ENCODE peak calls at places on chromosomes 16 and 17, in eight cellular contexts. O, K, L, N, Z, F, S and U are unnamed samples.
A peak's percentile ranks its signal among the peaks of the same experiment; 100 is the strongest.

GRCh38 chr17:72136692-72137550 is 16.1 kb downstream of the SOX9 start:
- DNase-seq in O (peak; percentile 61), K (no peak), L (peak; percentile 79), N (no peak), Z (peak; percentile 82), F (no peak), S (peak; percentile 98), U (no peak)

GRCh38 chr17:4232168-4232813 is 31.5 kb downstream of the ANKFY1 start:
- DNase-seq in O (no peak), K (no peak), L (peak; percentile 73), N (no peak), Z (peak; percentile 75), F (no peak), S (peak; percentile 74), U (no peak)

GRCh38 chr17:9971991-9972390 is 66.9 kb upstream of the RCVRN start:
- DNase-seq in O (no peak), K (no peak), L (peak; percentile 71), N (no peak), Z (no peak), F (no peak), S (no peak), U (no peak)

GRCh38 chr17:80611831-80612230 is 67.2 kb downstream of the RPTOR start:
- DNase-seq in O (no peak), K (peak; percentile 37), L (no peak), N (no peak), Z (no peak), F (no peak), S (no peak), U (no peak)

GRCh38 chr16:73746554-73746953 is 550.1 kb upstream of the PSMD7 start:
- DNase-seq in O (no peak), K (no peak), L (no peak), N (no peak), Z (no peak), F (no peak), S (no peak), U (no peak)

GRCh38 chr17:36627101-36627500 is 25.7 kb downstream of the MRM1 start:
- DNase-seq in O (no peak), K (no peak), L (no peak), N (peak; percentile 80), Z (no peak), F (no peak), S (no peak), U (no peak)

GRCh38 chr16:89201467-89202377 is 1.4 kb upstream of the SLC22A31 start:
- DNase-seq in O (peak; percentile 84), K (peak; percentile 43), L (peak; percentile 66), N (peak; percentile 95), Z (no peak), F (peak; percentile 53), S (peak; percentile 59), U (peak; percentile 55)

GRCh38 chr17:28119049-28119448 is 76.6 kb downstream of the NLK start:
- DNase-seq in O (no peak), K (no peak), L (no peak), N (no peak), Z (peak; percentile 4), F (no peak), S (no peak), U (no peak)

GRCh38 chr17:44308865-44309264 is 464 bp downstream of the RUNDC3A start:
- DNase-seq in O (no peak), K (no peak), L (no peak), N (no peak), Z (no peak), F (no peak), S (no peak), U (no peak)

GRCh38 chr16:84331998-84332780 is 36.1 kb upstream of the ATP2C2 start:
- DNase-seq in O (no peak), K (no peak), L (no peak), N (no peak), Z (peak; percentile 47), F (no peak), S (peak; percentile 58), U (peak; percentile 17)

GRCh38 chr16:22206847-22207714 is 1.0 kb downstream of the EEF2K start:
- DNase-seq in O (no peak), K (peak; percentile 83), L (peak; percentile 69), N (peak; percentile 52), Z (peak; percentile 68), F (no peak), S (peak; percentile 58), U (no peak)

GRCh38 chr16:85152414-85153030 is 40.2 kb upstream of the CIBAR2 start:
- DNase-seq in O (no peak), K (no peak), L (no peak), N (no peak), Z (no peak), F (no peak), S (peak; percentile 69), U (no peak)

GRCh38 chr17:32882734-32883133 is 5.8 kb upstream of the MYO1D start:
- DNase-seq in O (no peak), K (no peak), L (no peak), N (no peak), Z (peak; percentile 31), F (no peak), S (peak; percentile 65), U (no peak)

GRCh38 chr17:49849711-49850610 is 2.1 kb upstream of the TAC4 start:
- DNase-seq in O (no peak), K (no peak), L (no peak), N (no peak), Z (no peak), F (no peak), S (no peak), U (no peak)

GRCh38 chr16:88558457-88559442 is 11.5 kb upstream of the ZC3H18 start:
- DNase-seq in O (peak; percentile 64), K (peak; percentile 49), L (peak; percentile 74), N (peak; percentile 64), Z (peak; percentile 16), F (no peak), S (peak; percentile 23), U (no peak)

GRCh38 chr17:78236362-78237127 is 5.1 kb downstream of the TMEM235 start:
- DNase-seq in O (no peak), K (no peak), L (no peak), N (no peak), Z (no peak), F (no peak), S (no peak), U (no peak)

GRCh38 chr17:78239489-78239931 is 8.1 kb downstream of the TMEM235 start:
- DNase-seq in O (no peak), K (no peak), L (no peak), N (no peak), Z (no peak), F (no peak), S (no peak), U (no peak)

GRCh38 chr17:78235885-78236284 is 4.5 kb downstream of the TMEM235 start:
- DNase-seq in O (no peak), K (no peak), L (no peak), N (no peak), Z (no peak), F (no peak), S (no peak), U (no peak)

GRCh38 chr17:78238823-78239488 is 7.5 kb downstream of the TMEM235 start:
- DNase-seq in O (no peak), K (no peak), L (no peak), N (no peak), Z (no peak), F (no peak), S (no peak), U (no peak)

DNA sequence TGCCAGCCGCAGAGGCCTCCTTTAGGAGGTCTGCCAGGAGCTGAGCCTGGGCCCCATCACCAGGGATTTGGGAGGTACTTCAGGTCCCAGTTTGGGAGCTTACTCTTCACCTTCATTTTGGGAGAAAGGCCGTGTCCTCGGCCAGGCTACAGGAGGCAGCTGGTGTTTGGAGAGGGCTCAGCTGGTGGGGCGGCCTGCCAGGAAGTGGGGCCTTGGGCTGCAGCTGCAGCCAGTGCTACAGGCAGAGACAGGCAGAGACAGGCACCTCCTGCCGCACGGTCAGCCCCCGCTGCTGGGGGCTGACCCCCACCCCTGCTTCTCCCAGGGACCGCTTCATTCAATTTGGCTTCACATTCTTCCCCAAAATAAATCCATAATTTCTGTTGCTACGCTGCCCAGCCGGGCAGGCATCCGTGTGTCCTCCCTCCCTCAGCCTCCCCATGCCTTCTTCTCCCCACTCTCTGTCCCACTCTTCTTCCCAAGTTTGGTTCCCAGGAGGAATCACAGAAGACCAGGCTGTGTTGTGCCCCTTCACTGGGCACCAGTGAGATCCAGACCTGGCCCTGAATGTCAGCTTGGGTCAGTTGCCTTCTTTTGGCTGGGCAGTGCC is 6.1 kb downstream of the TMEM235 start:
- DNase-seq in O (no peak), K (no peak), L (peak; percentile 26), N (no peak), Z (no peak), F (no peak), S (no peak), U (no peak)
- TF ChIP-seq EZH2 in O (no peak), K (no peak), L (no peak), N (no peak), Z (no peak), F (no peak), S (no peak), U (no peak)

DNA sequence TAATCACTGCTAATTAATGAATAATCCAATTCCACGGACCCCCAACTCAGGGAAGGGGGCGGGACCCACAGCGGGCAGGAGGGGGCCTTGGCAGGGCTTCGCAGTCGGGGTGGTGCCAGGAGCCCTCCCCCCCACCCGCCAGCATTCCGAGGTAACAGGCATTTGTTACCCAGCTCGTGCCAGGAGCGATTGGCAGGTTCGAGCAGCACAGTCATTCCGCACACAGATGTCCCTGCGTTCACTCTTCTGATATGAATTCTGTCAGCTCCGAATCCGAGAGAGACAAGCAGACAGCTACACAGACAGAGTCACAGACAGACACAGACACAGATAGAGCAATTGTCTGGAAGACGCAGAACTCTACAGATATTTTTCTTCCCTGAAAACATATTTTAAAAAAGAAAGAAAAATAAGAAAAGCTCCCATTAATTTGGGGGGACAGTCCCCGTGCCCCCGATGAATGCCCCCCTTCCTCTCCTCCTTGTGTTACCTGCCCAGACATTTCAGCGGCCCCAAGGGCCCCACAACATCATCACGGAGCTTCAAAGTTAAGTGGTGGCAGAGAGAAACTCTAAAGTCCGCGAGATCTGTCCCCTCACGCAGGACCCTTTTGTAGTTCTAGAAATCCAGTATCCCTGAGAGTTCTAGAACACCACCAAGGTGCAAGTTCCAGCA is 10.2 kb downstream of the NEUROD2 start:
- DNase-seq in O (no peak), K (no peak), L (no peak), N (no peak), Z (no peak), F (no peak), S (no peak), U (no peak)
- TF ChIP-seq EZH2 in O (no peak), K (no peak), L (no peak), N (no peak), Z (no peak), F (no peak), S (no peak), U (no peak)

DNA sequence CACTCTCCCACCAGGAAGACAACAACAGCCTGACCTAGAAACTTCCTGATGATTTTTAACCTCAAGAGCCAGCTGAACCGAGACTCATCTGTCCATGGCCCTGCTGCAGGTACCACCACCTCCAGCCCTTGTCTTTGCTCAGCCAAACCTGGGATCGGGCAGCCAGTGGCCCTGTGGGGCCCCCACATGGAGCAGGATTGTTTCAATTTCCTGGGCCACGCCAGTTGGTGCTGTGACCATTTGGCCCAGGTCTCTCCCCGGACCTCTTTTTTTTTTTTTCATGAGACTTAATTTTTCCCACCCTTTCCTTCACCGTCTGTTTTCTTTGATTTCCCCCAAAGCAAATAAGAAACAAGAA is 8.3 kb upstream of the HOXB2 start:
- DNase-seq in O (no peak), K (no peak), L (no peak), N (no peak), Z (no peak), F (no peak), S (no peak), U (no peak)
- TF ChIP-seq EZH2 in O (no peak), K (no peak), L (no peak), N (no peak), Z (no peak), F (no peak), S (no peak), U (no peak)

GRCh38 chr17:48627625-48628510 is 1.7 kb upstream of the HOXB9 start:
- DNase-seq in O (no peak), K (no peak), L (no peak), N (no peak), Z (no peak), F (no peak), S (no peak), U (no peak)
- TF ChIP-seq EZH2 in O (no peak), K (no peak), L (peak; percentile 29), N (peak; percentile 5), Z (no peak), F (no peak), S (peak; percentile 52), U (peak; percentile 50)